ENCODE peak calls at places on chromosomes 3 and 15, in seven cellular contexts. One of them, this sample, is unnamed.

GRCh38 chr3:107752202-107752990 is 229.6 kb downstream of the BBX start:
- DNase-seq in IMR-90: peak; percentile 41
- DNase-seq in GM23338: peak; percentile 68
- DNase-seq in lower lobe of right lung: no peak
- DNase-seq in fibroblast of mammary gland: peak; percentile 57
- DNase-seq in psoas muscle: no peak
- DNase-seq in transverse colon: no peak
- DNase-seq in this sample: peak; percentile 33

GRCh38 chr3:165259518-165260193 is 63.5 kb upstream of the SLITRK3 start:
- DNase-seq in psoas muscle: no peak
- DNase-seq in lower lobe of right lung: no peak
- DNase-seq in transverse colon: no peak
- DNase-seq in IMR-90: no peak
- DNase-seq in GM23338: no peak
- DNase-seq in fibroblast of mammary gland: peak; percentile 40
- DNase-seq in this sample: peak; percentile 41

GRCh38 chr15:73319460-73320245 is 49.1 kb downstream of the HCN4 start:
- DNase-seq in GM23338: no peak
- DNase-seq in lower lobe of right lung: no peak
- DNase-seq in psoas muscle: no peak
- DNase-seq in IMR-90: no peak
- DNase-seq in fibroblast of mammary gland: no peak
- DNase-seq in transverse colon: no peak
- DNase-seq in this sample: no peak

GRCh38 chr15:51094606-51095569 is at the start of gene TNFAIP8L3:
- DNase-seq in lower lobe of right lung: no peak
- DNase-seq in IMR-90: no peak
- DNase-seq in transverse colon: peak; percentile 50
- DNase-seq in fibroblast of mammary gland: no peak
- DNase-seq in psoas muscle: peak; percentile 50
- DNase-seq in GM23338: peak; percentile 63
- DNase-seq in this sample: no peak

GRCh38 chr15:70432924-70433500 is 330.3 kb downstream of the UACA start:
- DNase-seq in psoas muscle: no peak
- DNase-seq in lower lobe of right lung: no peak
- DNase-seq in IMR-90: no peak
- DNase-seq in fibroblast of mammary gland: no peak
- DNase-seq in transverse colon: no peak
- DNase-seq in GM23338: no peak
- DNase-seq in this sample: no peak

GRCh38 chr15:91908401-91908800 is 54.9 kb downstream of the SLCO3A1 start:
- DNase-seq in fibroblast of mammary gland: peak; percentile 73
- DNase-seq in lower lobe of right lung: no peak
- DNase-seq in transverse colon: no peak
- DNase-seq in psoas muscle: no peak
- DNase-seq in IMR-90: peak; percentile 63
- DNase-seq in GM23338: no peak
- DNase-seq in this sample: peak; percentile 57

GRCh38 chr3:129326591-129326990 is 47.9 kb downstream of the HMCES start:
- DNase-seq in transverse colon: no peak
- DNase-seq in psoas muscle: peak; percentile 30
- DNase-seq in GM23338: no peak
- DNase-seq in lower lobe of right lung: no peak
- DNase-seq in fibroblast of mammary gland: no peak
- DNase-seq in IMR-90: no peak
- DNase-seq in this sample: no peak

GRCh38 chr3:30934208-30934550 is 39.7 kb upstream of the GADL1 start:
- DNase-seq in transverse colon: no peak
- DNase-seq in lower lobe of right lung: no peak
- DNase-seq in fibroblast of mammary gland: peak; percentile 75
- DNase-seq in psoas muscle: no peak
- DNase-seq in IMR-90: peak; percentile 37
- DNase-seq in GM23338: peak; percentile 54
- DNase-seq in this sample: peak; percentile 66

GRCh38 chr15:84911879-84912660 is 27.6 kb downstream of the SLC28A1 start:
- DNase-seq in psoas muscle: peak; percentile 95
- DNase-seq in IMR-90: peak; percentile 99
- DNase-seq in fibroblast of mammary gland: peak; percentile 100
- DNase-seq in transverse colon: peak; percentile 61
- DNase-seq in lower lobe of right lung: no peak
- DNase-seq in GM23338: no peak
- DNase-seq in this sample: peak; percentile 99

GRCh38 chr3:65856907-65857306 is 181.8 kb downstream of the MAGI1 start:
- DNase-seq in IMR-90: no peak
- DNase-seq in psoas muscle: no peak
- DNase-seq in transverse colon: no peak
- DNase-seq in fibroblast of mammary gland: no peak
- DNase-seq in lower lobe of right lung: no peak
- DNase-seq in GM23338: no peak
- DNase-seq in this sample: no peak

GRCh38 chr3:49357466-49358216 is 512 bp downstream of the GPX1 start:
- DNase-seq in IMR-90: peak; percentile 92
- DNase-seq in fibroblast of mammary gland: peak; percentile 95
- DNase-seq in GM23338: peak; percentile 53
- DNase-seq in psoas muscle: peak; percentile 73
- DNase-seq in lower lobe of right lung: peak; percentile 78
- DNase-seq in transverse colon: peak; percentile 58
- DNase-seq in this sample: peak; percentile 88

GRCh38 chr3:101813817-101814440 is 34.9 kb downstream of the NXPE3 start:
- DNase-seq in transverse colon: no peak
- DNase-seq in IMR-90: peak; percentile 54
- DNase-seq in psoas muscle: no peak
- DNase-seq in GM23338: peak; percentile 40
- DNase-seq in fibroblast of mammary gland: peak; percentile 49
- DNase-seq in lower lobe of right lung: no peak
- DNase-seq in this sample: peak; percentile 61

GRCh38 chr3:45092132-45093031 is 53.8 kb downstream of the CDCP1 start:
- DNase-seq in transverse colon: peak; percentile 71
- DNase-seq in fibroblast of mammary gland: peak; percentile 42
- DNase-seq in lower lobe of right lung: no peak
- DNase-seq in psoas muscle: no peak
- DNase-seq in IMR-90: peak; percentile 76
- DNase-seq in GM23338: no peak
- DNase-seq in this sample: peak; percentile 71

GRCh38 chr3:101827211-101828174 is 21.8 kb upstream of the NFKBIZ start:
- DNase-seq in lower lobe of right lung: peak; percentile 85
- DNase-seq in fibroblast of mammary gland: peak; percentile 79
- DNase-seq in transverse colon: peak; percentile 84
- DNase-seq in psoas muscle: peak; percentile 71
- DNase-seq in IMR-90: peak; percentile 84
- DNase-seq in GM23338: peak; percentile 91
- DNase-seq in this sample: peak; percentile 81

GRCh38 chr3:170418422-170419300 is at the start of gene CLDN11:
- DNase-seq in IMR-90: peak; percentile 75
- DNase-seq in GM23338: peak; percentile 83
- DNase-seq in lower lobe of right lung: no peak
- DNase-seq in fibroblast of mammary gland: peak; percentile 63
- DNase-seq in transverse colon: no peak
- DNase-seq in psoas muscle: peak; percentile 70
- DNase-seq in this sample: peak; percentile 80
- TF ChIP-seq CTCF in IMR-90: peak; percentile 17
- TF ChIP-seq CTCF in GM23338: no peak
- TF ChIP-seq CTCF in lower lobe of right lung: no peak
- TF ChIP-seq CTCF in fibroblast of mammary gland: peak; percentile 6
- TF ChIP-seq CTCF in transverse colon: no peak
- TF ChIP-seq CTCF in psoas muscle: no peak
- TF ChIP-seq CTCF in this sample: peak; percentile 45

DNA sequence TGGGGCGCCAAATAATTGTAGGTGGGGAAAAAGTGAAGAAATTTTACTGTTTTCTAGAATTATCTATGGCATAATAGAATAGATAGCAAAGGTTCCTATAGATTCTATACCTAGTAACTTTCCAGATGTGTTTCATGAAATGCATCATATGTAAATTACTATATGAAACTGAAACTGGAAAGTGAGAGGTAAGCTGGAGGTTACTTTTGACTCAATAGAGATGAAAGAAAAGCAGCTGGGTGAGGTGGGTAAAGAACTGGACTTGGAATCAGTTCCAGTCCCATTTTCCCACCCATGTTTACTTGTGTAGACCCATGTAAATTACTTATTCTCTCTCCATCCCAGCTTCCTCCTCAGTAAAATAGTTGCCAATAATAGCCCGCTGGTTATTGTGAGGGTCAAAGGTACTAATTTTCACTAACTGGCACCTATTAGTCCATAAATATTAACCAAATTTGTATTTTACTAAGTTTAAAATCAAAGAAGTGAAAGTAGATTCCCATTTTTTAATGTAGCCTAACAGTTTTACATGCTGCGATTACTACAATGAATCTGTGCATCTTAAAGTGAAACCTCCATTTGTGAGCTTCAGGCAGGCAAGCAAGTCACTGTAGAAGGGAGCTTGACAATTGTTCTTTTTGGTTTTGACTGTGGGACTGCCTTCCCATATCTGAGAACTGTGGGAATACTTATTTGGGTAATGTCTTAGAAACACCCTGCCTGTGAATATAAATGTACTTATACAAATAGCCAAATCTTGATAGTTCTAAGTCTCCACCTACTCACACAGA is 312.1 kb downstream of the SLC9A9 start:
- DNase-seq in lower lobe of right lung: no peak
- DNase-seq in IMR-90: no peak
- DNase-seq in GM23338: no peak
- DNase-seq in transverse colon: no peak
- DNase-seq in psoas muscle: no peak
- DNase-seq in fibroblast of mammary gland: peak; percentile 23
- DNase-seq in this sample: peak; percentile 9
- H3K4me3 ChIP-seq in lower lobe of right lung: no peak overlapping the region
- H3K4me3 ChIP-seq in IMR-90: no peak overlapping the region
- H3K4me3 ChIP-seq in GM23338: no peak overlapping the region
- H3K4me3 ChIP-seq in transverse colon: no peak overlapping the region
- H3K4me3 ChIP-seq in psoas muscle: no peak overlapping the region
- H3K4me3 ChIP-seq in fibroblast of mammary gland: no peak overlapping the region
- H3K4me3 ChIP-seq in this sample: no peak overlapping the region

DNA sequence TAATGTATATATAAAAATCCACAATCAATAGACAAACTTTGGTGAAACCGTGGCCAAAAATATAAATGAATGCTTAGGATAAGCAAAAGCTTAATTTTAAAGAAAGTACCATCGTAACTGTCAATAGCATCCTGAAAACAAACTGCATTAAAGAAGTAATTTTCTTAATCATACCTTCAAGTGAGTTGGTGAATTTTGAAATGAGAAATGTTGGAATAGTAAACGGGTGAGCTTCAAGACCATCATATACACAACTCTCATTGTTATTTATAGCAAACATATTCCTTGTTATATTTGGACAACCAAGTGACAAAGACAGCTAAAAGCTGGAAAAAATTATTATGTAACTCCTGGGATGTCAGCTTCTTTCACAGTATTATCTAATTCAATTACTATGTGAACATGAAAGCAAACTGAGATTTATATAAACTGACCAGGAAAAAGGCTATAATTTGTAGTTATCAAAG is 3.7 kb downstream of the DAZL start:
- DNase-seq in IMR-90: no peak
- DNase-seq in lower lobe of right lung: no peak
- DNase-seq in GM23338: no peak
- DNase-seq in fibroblast of mammary gland: no peak
- DNase-seq in psoas muscle: no peak
- DNase-seq in transverse colon: no peak
- DNase-seq in this sample: no peak
- TF ChIP-seq CTCF in IMR-90: no peak
- TF ChIP-seq CTCF in lower lobe of right lung: no peak
- TF ChIP-seq CTCF in GM23338: no peak
- TF ChIP-seq CTCF in fibroblast of mammary gland: no peak
- TF ChIP-seq CTCF in psoas muscle: no peak
- TF ChIP-seq CTCF in transverse colon: peak; percentile 3
- TF ChIP-seq CTCF in this sample: no peak

GRCh38 chr3:122679467-122680291 is 960 bp upstream of the PARP14 start:
- DNase-seq in lower lobe of right lung: no peak
- DNase-seq in GM23338: peak; percentile 32
- DNase-seq in IMR-90: peak; percentile 27
- DNase-seq in transverse colon: peak; percentile 38
- DNase-seq in psoas muscle: peak; percentile 51
- DNase-seq in fibroblast of mammary gland: peak; percentile 12
- DNase-seq in this sample: no peak

GRCh38 chr3:122678496-122678895 is 2.1 kb upstream of the PARP14 start:
- DNase-seq in GM23338: no peak
- DNase-seq in lower lobe of right lung: no peak
- DNase-seq in transverse colon: no peak
- DNase-seq in fibroblast of mammary gland: no peak
- DNase-seq in IMR-90: no peak
- DNase-seq in psoas muscle: no peak
- DNase-seq in this sample: no peak

GRCh38 chr3:122680381-122681293 is at the start of gene PARP14:
- DNase-seq in fibroblast of mammary gland: peak; percentile 62
- DNase-seq in transverse colon: peak; percentile 82
- DNase-seq in lower lobe of right lung: peak; percentile 81
- DNase-seq in GM23338: peak; percentile 89
- DNase-seq in psoas muscle: peak; percentile 73
- DNase-seq in IMR-90: peak; percentile 68
- DNase-seq in this sample: peak; percentile 77

GRCh38 chr3:122677261-122677660 is 3.4 kb upstream of the PARP14 start:
- DNase-seq in fibroblast of mammary gland: no peak
- DNase-seq in psoas muscle: no peak
- DNase-seq in lower lobe of right lung: no peak
- DNase-seq in IMR-90: no peak
- DNase-seq in transverse colon: no peak
- DNase-seq in GM23338: no peak
- DNase-seq in this sample: no peak

DNA sequence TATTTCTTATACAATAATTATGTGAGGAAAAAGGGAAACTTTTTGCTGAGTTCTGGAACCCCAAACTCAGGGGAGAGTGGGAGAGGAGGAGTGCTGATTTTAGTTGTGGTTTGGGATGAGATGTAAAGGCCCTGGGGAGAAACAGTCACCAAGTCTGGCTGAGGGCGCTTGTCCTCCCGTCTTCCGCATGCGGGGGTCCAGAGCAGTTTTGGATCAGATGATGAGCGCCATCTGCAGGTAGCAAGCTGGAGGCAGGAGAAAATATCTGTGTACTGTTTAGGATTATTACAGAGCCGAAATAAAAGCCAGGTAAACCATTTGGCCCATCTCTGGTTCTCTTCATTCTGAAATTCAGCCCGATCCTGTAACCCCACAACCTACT is 1.6 kb upstream of the PARP14 start:
- DNase-seq in lower lobe of right lung: peak; percentile 82
- DNase-seq in IMR-90: peak; percentile 79
- DNase-seq in transverse colon: peak; percentile 87
- DNase-seq in psoas muscle: peak; percentile 84
- DNase-seq in fibroblast of mammary gland: peak; percentile 81
- DNase-seq in GM23338: peak; percentile 86
- DNase-seq in this sample: peak; percentile 79
- H3K4me3 ChIP-seq in lower lobe of right lung: peak overlapping the region; percentile 87
- H3K4me3 ChIP-seq in IMR-90: peak overlapping the region; percentile 28
- H3K4me3 ChIP-seq in transverse colon: peak overlapping the region; percentile 22
- H3K4me3 ChIP-seq in psoas muscle: peak overlapping the region; percentile 78
- H3K4me3 ChIP-seq in fibroblast of mammary gland: peak overlapping the region; percentile 86
- H3K4me3 ChIP-seq in GM23338: peak overlapping the region; percentile 89
- H3K4me3 ChIP-seq in this sample: peak overlapping the region; percentile 25

GRCh38 chr3:195458188-195458800 is 15.5 kb upstream of the ACAP2 start:
- DNase-seq in lower lobe of right lung: no peak
- DNase-seq in IMR-90: peak; percentile 28
- DNase-seq in psoas muscle: no peak
- DNase-seq in GM23338: no peak
- DNase-seq in transverse colon: no peak
- DNase-seq in fibroblast of mammary gland: no peak
- DNase-seq in this sample: peak; percentile 5
- TF ChIP-seq CTCF in lower lobe of right lung: no peak
- TF ChIP-seq CTCF in IMR-90: no peak
- TF ChIP-seq CTCF in psoas muscle: no peak
- TF ChIP-seq CTCF in GM23338: no peak
- TF ChIP-seq CTCF in transverse colon: no peak
- TF ChIP-seq CTCF in fibroblast of mammary gland: no peak
- TF ChIP-seq CTCF in this sample: no peak

GRCh38 chr3:46979958-46980497 is 562 bp downstream of the NBEAL2 start:
- DNase-seq in psoas muscle: peak; percentile 75
- DNase-seq in GM23338: no peak
- DNase-seq in fibroblast of mammary gland: no peak
- DNase-seq in transverse colon: peak; percentile 39
- DNase-seq in lower lobe of right lung: peak; percentile 70
- DNase-seq in IMR-90: no peak
- DNase-seq in this sample: no peak
- H3K4me3 ChIP-seq in psoas muscle: peak overlapping the region; percentile 75
- H3K4me3 ChIP-seq in GM23338: peak overlapping the region; percentile 78
- H3K4me3 ChIP-seq in fibroblast of mammary gland: peak overlapping the region; percentile 63
- H3K4me3 ChIP-seq in transverse colon: peak overlapping the region; percentile 60
- H3K4me3 ChIP-seq in lower lobe of right lung: peak overlapping the region; percentile 75
- H3K4me3 ChIP-seq in IMR-90: peak overlapping the region; percentile 81
- H3K4me3 ChIP-seq in this sample: peak overlapping the region; percentile 55